ENCODE peak calls at places on chromosomes 11 and 22, in eight cellular contexts. X is Ammon's horn; A is activated naive CD4-positive, alpha-beta T cell; T is stromal cell of bone marrow; C is colonic mucosa; D is GM04503; F is activated T-cell treated with anti-CD3 and anti-CD28 coated beads for 4 hours; J is HS-5. Y is an unnamed sample.

GRCh38 chr11:77191429-77191822 is 63.4 kb downstream of the MYO7A start:
- DNase-seq in A (no peak), T (no peak), C (no peak), D (no peak), X (peak), F (no peak), J (no peak), Y (no peak)

GRCh38 chr22:23086787-23087186 is 16.5 kb downstream of the GNAZ start:
- DNase-seq in D (no peak), A (no peak), C (no peak), X (no peak), T (no peak), J (no peak), F (no peak), Y (no peak)

GRCh38 chr11:111540114-111540920 is at the start of gene LAYN:
- DNase-seq in D (no peak), C (peak), X (peak), A (no peak), F (no peak), J (no peak), T (no peak), Y (no peak)

GRCh38 chr11:17703951-17704350 is 15.4 kb upstream of the MYOD1 start:
- DNase-seq in C (no peak), F (no peak), A (no peak), D (no peak), X (no peak), J (no peak), T (no peak), Y (no peak)

GRCh38 chr11:28274216-28274615 is 166.0 kb downstream of the METTL15 start:
- DNase-seq in X (no peak), C (no peak), T (no peak), F (no peak), D (no peak), J (no peak), A (no peak), Y (no peak)

GRCh38 chr11:69950120-69950519 is 128.0 kb upstream of the ANO1 start:
- DNase-seq in A (no peak), T (no peak), D (no peak), X (no peak), J (no peak), C (peak), F (no peak), Y (no peak)

GRCh38 chr11:1858154-1858553 is 5.3 kb downstream of the LSP1 start:
- DNase-seq in A (no peak), X (peak), C (no peak), J (no peak), D (no peak), T (no peak), F (no peak), Y (no peak)

GRCh38 chr11:130999992-131000770 is 83.9 kb upstream of the SNX19 start:
- DNase-seq in D (peak), T (peak), X (no peak), C (no peak), F (no peak), J (peak), A (no peak), Y (no peak)

GRCh38 chr11:88175707-88176066 is 444 bp upstream of the RAB38 start:
- DNase-seq in J (no peak), D (no peak), F (no peak), C (no peak), T (no peak), X (no peak), A (no peak), Y (no peak)

GRCh38 chr11:77176996-77177395 is 49.0 kb downstream of the MYO7A start:
- DNase-seq in T (no peak), D (no peak), A (no peak), J (no peak), F (no peak), X (no peak), C (no peak), Y (no peak)

GRCh38 chr22:23380230-23380573 is 199.9 kb downstream of the IGLL1 start:
- DNase-seq in C (no peak), T (no peak), F (no peak), X (no peak), D (no peak), J (no peak), A (no peak), Y (no peak)

GRCh38 chr11:44300881-44301855 is 8.8 kb downstream of the ALX4 start:
- DNase-seq in D (no peak), F (no peak), X (no peak), T (peak), J (no peak), C (no peak), A (no peak), Y (no peak)

GRCh38 chr11:104968856-104969776 is 742 bp upstream of the CASP4 start:
- DNase-seq in A (no peak), T (peak), X (no peak), F (no peak), J (no peak), D (no peak), C (peak), Y (no peak)

GRCh38 chr11:124970925-124971324 is 16.9 kb downstream of the CCDC15 start:
- DNase-seq in T (no peak), X (no peak), D (no peak), C (no peak), A (no peak), F (no peak), J (no peak), Y (no peak)

GRCh38 chr11:2529636-2530035 is 84.8 kb downstream of the KCNQ1 start:
- DNase-seq in J (no peak), A (no peak), T (no peak), D (no peak), F (no peak), X (no peak), C (no peak), Y (no peak)

GRCh38 chr11:73461335-73461840 is 85.2 kb downstream of the RELT start:
- DNase-seq in X (no peak), T (no peak), F (no peak), D (no peak), J (no peak), C (no peak), A (no peak), Y (no peak)

GRCh38 chr11:119107538-119108150 is 500 bp downstream of the C2CD2L start:
- DNase-seq in J (no peak), F (no peak), A (no peak), X (no peak), T (no peak), D (no peak), C (peak), Y (no peak)

GRCh38 chr11:8927233-8927632 is 5.5 kb downstream of the C11orf16 start:
- DNase-seq in C (no peak), D (no peak), J (no peak), F (no peak), A (no peak), T (no peak), X (no peak), Y (no peak)

GRCh38 chr11:125517116-125517804 is 21.2 kb upstream of the FEZ1 start:
- DNase-seq in X (peak), D (no peak), J (no peak), A (no peak), F (no peak), C (no peak), T (peak), Y (no peak)

GRCh38 chr11:34263462-34264186 is 94.2 kb downstream of the ABTB2 start:
- DNase-seq in D (no peak), A (no peak), F (no peak), T (peak), J (peak), X (no peak), C (peak), Y (no peak)

GRCh38 chr11:9025101-9025850 is 21.5 kb upstream of the NRIP3 start:
- DNase-seq in A (no peak), C (no peak), X (peak), D (no peak), T (no peak), F (no peak), J (no peak), Y (no peak)

GRCh38 chr11:2138436-2139117 is 612 bp downstream of the IGF2 start:
- DNase-seq in X (no peak), D (no peak), J (no peak), A (no peak), T (no peak), F (no peak), C (no peak), Y (no peak)

GRCh38 chr11:27120211-27120610 is 79.6 kb downstream of the BBOX1 start:
- DNase-seq in J (no peak), D (no peak), A (no peak), X (no peak), F (no peak), C (no peak), T (peak), Y (no peak)

GRCh38 chr22:30878516-30879365 is 89.8 kb downstream of the MORC2 start:
- DNase-seq in A (no peak), C (no peak), T (no peak), J (no peak), F (no peak), D (no peak), X (no peak), Y (no peak)

GRCh38 chr11:75347781-75348613 is 3.5 kb downstream of the ARRB1 start:
- DNase-seq in F (no peak), C (peak), D (peak), T (peak), X (no peak), A (no peak), J (peak), Y (no peak)

GRCh38 chr11:45412521-45412920 is 126.4 kb upstream of the SYT13 start:
- DNase-seq in X (no peak), J (no peak), A (no peak), T (no peak), D (no peak), F (no peak), C (no peak), Y (no peak)

GRCh38 chr11:64268687-64269379 is 15.6 kb downstream of the BAD start:
- DNase-seq in F (no peak), J (no peak), X (no peak), C (peak), T (no peak), D (no peak), A (no peak), Y (no peak)

GRCh38 chr11:83583953-83584352 is 297.8 kb upstream of the CCDC90B start:
- DNase-seq in X (no peak), D (peak), C (no peak), F (no peak), J (peak), A (no peak), T (peak), Y (no peak)

GRCh38 chr11:111531156-111531555 is 9.4 kb upstream of the LAYN start:
- DNase-seq in F (no peak), X (peak), T (no peak), D (no peak), J (no peak), A (no peak), C (no peak), Y (no peak)

GRCh38 chr11:59173080-59173963 is 1.4 kb downstream of the DTX4 start:
- DNase-seq in D (no peak), J (no peak), A (no peak), X (peak), C (peak), T (no peak), F (no peak), Y (no peak)

GRCh38 chr11:134290646-134291045 is 14.5 kb downstream of the GLB1L3 start:
- DNase-seq in X (no peak), D (no peak), F (no peak), A (no peak), T (no peak), J (no peak), C (no peak), Y (no peak)

GRCh38 chr22:18966748-18967147 is 30.7 kb upstream of the PRODH start:
- DNase-seq in F (no peak), X (peak), D (no peak), T (no peak), A (no peak), C (no peak), J (no peak), Y (no peak)

GRCh38 chr11:116492600-116492999 is 280.2 kb downstream of the BUD13 start:
- DNase-seq in T (no peak), A (no peak), D (no peak), F (no peak), X (peak), J (no peak), C (no peak), Y (no peak)

GRCh38 chr11:76975513-76975912 is 58.7 kb upstream of the B3GNT6 start:
- DNase-seq in D (no peak), X (no peak), J (no peak), C (no peak), T (no peak), A (no peak), F (no peak), Y (no peak)

Y was measured in naive thymus-derived CD4-positive, alpha-beta T cell.